ENCODE peak calls at places on chromosomes 16 and 17, in eight cellular contexts. F, O, Q, D, N, Z, M and V are unnamed samples.

GRCh38 chr16:249431-249830 is 14.8 kb downstream of the FAM234A start:
- DNase-seq in F (no peak), O (no peak), Q (no peak), D (no peak), N (no peak), Z (peak), M (no peak), V (no peak)

GRCh38 chr17:77572065-77572601 is 386.4 kb upstream of the TNRC6C start:
- DNase-seq in F (no peak), O (no peak), Q (no peak), D (no peak), N (no peak), Z (no peak), M (no peak), V (no peak)

GRCh38 chr16:89052824-89053724 is 40.6 kb upstream of the ACSF3 start:
- DNase-seq in F (no peak), O (no peak), Q (no peak), D (no peak), N (no peak), Z (peak), M (no peak), V (peak)

GRCh38 chr16:1113889-1114526 is 18.0 kb upstream of the C1QTNF8 start:
- DNase-seq in F (no peak), O (no peak), Q (no peak), D (no peak), N (no peak), Z (no peak), M (no peak), V (no peak)

GRCh38 chr16:25372716-25373115 is 115.1 kb upstream of the ZKSCAN2 start:
- DNase-seq in F (peak), O (no peak), Q (no peak), D (no peak), N (no peak), Z (no peak), M (no peak), V (no peak)

GRCh38 chr17:59827721-59828477 is 64.8 kb downstream of the TUBD1 start:
- DNase-seq in F (peak), O (no peak), Q (no peak), D (no peak), N (no peak), Z (no peak), M (no peak), V (peak)

GRCh38 chr16:82034981-82035612 is at the start of gene HSD17B2:
- DNase-seq in F (peak), O (no peak), Q (no peak), D (no peak), N (no peak), Z (peak), M (no peak), V (peak)

GRCh38 chr17:40122944-40123810 is 1.4 kb downstream of the MSL1 start:
- DNase-seq in F (peak), O (peak), Q (no peak), D (peak), N (no peak), Z (peak), M (peak), V (peak)

GRCh38 chr17:39197380-39198185 is at the start of gene CACNB1:
- DNase-seq in F (peak), O (peak), Q (no peak), D (peak), N (peak), Z (peak), M (peak), V (peak)

GRCh38 chr17:55726440-55726839 is 3.8 kb upstream of the TMEM100 start:
- DNase-seq in F (peak), O (peak), Q (no peak), D (peak), N (peak), Z (no peak), M (peak), V (peak)

GRCh38 chr17:72812823-72813222 is 279.7 kb downstream of the SLC39A11 start:
- DNase-seq in F (no peak), O (no peak), Q (no peak), D (no peak), N (peak), Z (no peak), M (peak), V (no peak)

GRCh38 chr16:228917-229730 is at the start of gene LUC7L:
- DNase-seq in F (peak), O (peak), Q (peak), D (peak), N (peak), Z (peak), M (peak), V (peak)

GRCh38 chr17:62692721-62693431 is 65.4 kb downstream of the MRC2 start:
- DNase-seq in F (peak), O (no peak), Q (no peak), D (no peak), N (peak), Z (no peak), M (peak), V (no peak)

GRCh38 chr17:62919388-62919787 is 46.6 kb upstream of the TANC2 start:
- DNase-seq in F (no peak), O (no peak), Q (no peak), D (no peak), N (peak), Z (no peak), M (no peak), V (no peak)